ENCODE peak calls at places on chromosomes 1 and 21, in eight cellular contexts. One of them, this sample, is unnamed.

GRCh38 chr1:200139661-200140250 is 112.2 kb downstream of the NR5A2 start:
- DNase-seq in H9: no peak
- DNase-seq in AG10803: peak
- DNase-seq in cardiac muscle cell: peak
- DNase-seq in GM10248: peak
- DNase-seq in BJ: peak
- DNase-seq in upper lobe of left lung: no peak
- DNase-seq in GM12865: peak
- DNase-seq in this sample: peak

GRCh38 chr1:157189986-157190982 is 52.1 kb upstream of the ETV3 start:
- DNase-seq in H9: no peak
- DNase-seq in AG10803: no peak
- DNase-seq in cardiac muscle cell: no peak
- DNase-seq in GM10248: no peak
- DNase-seq in BJ: no peak
- DNase-seq in upper lobe of left lung: peak
- DNase-seq in GM12865: no peak
- DNase-seq in this sample: no peak

GRCh38 chr1:91803847-91804545 is 82.0 kb downstream of the TGFBR3 start:
- DNase-seq in H9: no peak
- DNase-seq in AG10803: no peak
- DNase-seq in cardiac muscle cell: no peak
- DNase-seq in GM10248: peak
- DNase-seq in BJ: no peak
- DNase-seq in upper lobe of left lung: no peak
- DNase-seq in GM12865: peak
- DNase-seq in this sample: no peak

GRCh38 chr1:82586473-82586872 is 785.7 kb downstream of the ADGRL2 start:
- DNase-seq in H9: no peak
- DNase-seq in AG10803: peak
- DNase-seq in cardiac muscle cell: peak
- DNase-seq in GM10248: no peak
- DNase-seq in BJ: no peak
- DNase-seq in upper lobe of left lung: no peak
- DNase-seq in GM12865: peak
- DNase-seq in this sample: no peak

GRCh38 chr1:93021539-93022134 is 57.4 kb upstream of the MTF2 start:
- DNase-seq in H9: no peak
- DNase-seq in AG10803: peak
- DNase-seq in cardiac muscle cell: peak
- DNase-seq in GM10248: peak
- DNase-seq in BJ: no peak
- DNase-seq in upper lobe of left lung: no peak
- DNase-seq in GM12865: peak
- DNase-seq in this sample: no peak

GRCh38 chr1:53959664-53960250 is 13.6 kb downstream of the LRRC42 start:
- DNase-seq in H9: no peak
- DNase-seq in AG10803: peak
- DNase-seq in cardiac muscle cell: peak
- DNase-seq in GM10248: peak
- DNase-seq in BJ: no peak
- DNase-seq in upper lobe of left lung: no peak
- DNase-seq in GM12865: peak
- DNase-seq in this sample: no peak

GRCh38 chr21:14454642-14455009 is 71.7 kb upstream of the HSPA13 start:
- DNase-seq in H9: no peak
- DNase-seq in AG10803: no peak
- DNase-seq in cardiac muscle cell: no peak
- DNase-seq in GM10248: peak
- DNase-seq in BJ: no peak
- DNase-seq in upper lobe of left lung: no peak
- DNase-seq in GM12865: peak
- DNase-seq in this sample: no peak

GRCh38 chr1:184755226-184756065 is 788 bp upstream of the EDEM3 start:
- DNase-seq in H9: no peak
- DNase-seq in AG10803: peak
- DNase-seq in cardiac muscle cell: peak
- DNase-seq in GM10248: peak
- DNase-seq in BJ: no peak
- DNase-seq in upper lobe of left lung: no peak
- DNase-seq in GM12865: peak
- DNase-seq in this sample: no peak

GRCh38 chr1:18948048-18948912 is 8.2 kb downstream of the IFFO2 start:
- DNase-seq in H9: no peak
- DNase-seq in AG10803: peak
- DNase-seq in cardiac muscle cell: peak
- DNase-seq in GM10248: no peak
- DNase-seq in BJ: no peak
- DNase-seq in upper lobe of left lung: no peak
- DNase-seq in GM12865: no peak
- DNase-seq in this sample: no peak

GRCh38 chr1:18010945-18011344 is 96.7 kb upstream of the IGSF21 start:
- DNase-seq in H9: no peak
- DNase-seq in AG10803: no peak
- DNase-seq in cardiac muscle cell: peak
- DNase-seq in GM10248: no peak
- DNase-seq in BJ: no peak
- DNase-seq in upper lobe of left lung: no peak
- DNase-seq in GM12865: no peak
- DNase-seq in this sample: no peak

GRCh38 chr1:51735746-51736254 is 118.9 kb downstream of the OSBPL9 start:
- DNase-seq in H9: no peak
- DNase-seq in AG10803: no peak
- DNase-seq in cardiac muscle cell: no peak
- DNase-seq in GM10248: no peak
- DNase-seq in BJ: no peak
- DNase-seq in upper lobe of left lung: no peak
- DNase-seq in GM12865: no peak
- DNase-seq in this sample: no peak

GRCh38 chr21:37878946-37879660 is 37.2 kb downstream of the KCNJ6 start:
- DNase-seq in H9: no peak
- DNase-seq in AG10803: peak
- DNase-seq in cardiac muscle cell: peak
- DNase-seq in GM10248: no peak
- DNase-seq in BJ: no peak
- DNase-seq in upper lobe of left lung: no peak
- DNase-seq in GM12865: no peak
- DNase-seq in this sample: no peak

GRCh38 chr21:34009193-34009592 is 64.2 kb upstream of the MRPS6 start:
- DNase-seq in H9: no peak
- DNase-seq in AG10803: no peak
- DNase-seq in cardiac muscle cell: no peak
- DNase-seq in GM10248: no peak
- DNase-seq in BJ: no peak
- DNase-seq in upper lobe of left lung: no peak
- DNase-seq in GM12865: no peak
- DNase-seq in this sample: no peak

GRCh38 chr1:157403203-157403602 is 149.1 kb downstream of the FCRL5 start:
- DNase-seq in H9: peak
- DNase-seq in AG10803: no peak
- DNase-seq in cardiac muscle cell: peak
- DNase-seq in GM10248: peak
- DNase-seq in BJ: no peak
- DNase-seq in upper lobe of left lung: peak
- DNase-seq in GM12865: peak
- DNase-seq in this sample: no peak

GRCh38 chr1:230701434-230701833 is 12.5 kb downstream of the AGT start:
- DNase-seq in H9: no peak
- DNase-seq in AG10803: no peak
- DNase-seq in cardiac muscle cell: no peak
- DNase-seq in GM10248: no peak
- DNase-seq in BJ: no peak
- DNase-seq in upper lobe of left lung: no peak
- DNase-seq in GM12865: no peak
- DNase-seq in this sample: no peak

GRCh38 chr1:224615861-224616760 is at the start of gene CNIH3:
- DNase-seq in H9: peak
- DNase-seq in AG10803: peak
- DNase-seq in cardiac muscle cell: peak
- DNase-seq in GM10248: no peak
- DNase-seq in BJ: no peak
- DNase-seq in upper lobe of left lung: peak
- DNase-seq in GM12865: no peak
- DNase-seq in this sample: peak

GRCh38 chr1:92754000-92754787 is 30.7 kb downstream of the EVI5 start:
- DNase-seq in H9: no peak
- DNase-seq in AG10803: peak
- DNase-seq in cardiac muscle cell: peak
- DNase-seq in GM10248: no peak
- DNase-seq in BJ: peak
- DNase-seq in upper lobe of left lung: no peak
- DNase-seq in GM12865: no peak
- DNase-seq in this sample: no peak

DNA sequence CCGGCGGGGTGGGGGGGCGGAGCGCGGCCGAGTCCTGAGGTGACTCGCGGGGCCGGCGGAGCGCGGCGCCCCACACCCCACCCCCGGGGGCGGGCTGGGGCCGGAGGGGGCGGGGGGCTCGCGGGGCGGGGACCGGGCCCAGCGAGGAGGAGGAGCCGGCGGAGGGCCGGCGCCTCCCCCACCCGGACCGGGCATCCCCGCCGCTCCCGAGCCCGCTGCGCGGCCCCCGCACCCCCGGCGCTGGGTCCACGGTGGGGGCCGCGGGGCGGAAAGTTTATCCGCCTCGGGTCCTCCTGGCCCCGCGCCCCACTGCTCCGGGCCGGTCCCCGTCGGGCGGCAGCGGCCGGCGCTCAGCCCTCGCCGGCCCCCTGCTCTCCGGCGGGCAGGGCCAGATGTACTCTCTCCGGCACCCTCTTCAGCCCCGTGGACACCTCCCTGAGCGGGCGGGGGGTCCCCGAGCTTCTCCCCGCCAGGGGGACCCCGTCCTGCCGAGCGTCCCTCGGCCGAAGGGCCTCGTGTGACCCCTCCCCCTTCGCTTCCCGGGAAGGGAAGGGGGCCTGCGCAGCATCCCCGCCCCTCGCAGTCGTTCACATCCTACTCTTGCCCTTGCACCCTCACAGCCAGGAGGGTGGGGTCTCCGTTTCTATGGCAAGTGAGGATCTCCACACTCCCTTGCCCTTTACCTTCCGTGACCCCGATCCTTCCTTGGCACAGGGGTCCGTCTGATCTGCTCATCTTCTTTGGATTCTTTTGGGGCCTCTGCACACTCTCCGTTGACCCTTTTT is 659 bp downstream of the CAMTA1 start:
- DNase-seq in H9: peak
- DNase-seq in AG10803: peak
- DNase-seq in cardiac muscle cell: peak
- DNase-seq in GM10248: peak
- DNase-seq in BJ: no peak
- DNase-seq in upper lobe of left lung: peak
- DNase-seq in GM12865: peak
- DNase-seq in this sample: peak
- TF ChIP-seq CTCF in H9: peak
- TF ChIP-seq CTCF in AG10803: no peak
- TF ChIP-seq CTCF in cardiac muscle cell: no peak
- TF ChIP-seq CTCF in GM10248: no peak
- TF ChIP-seq CTCF in BJ: peak
- TF ChIP-seq CTCF in upper lobe of left lung: no peak
- TF ChIP-seq CTCF in GM12865: no peak
- TF ChIP-seq CTCF in this sample: no peak

GRCh38 chr1:88079036-88079435 is 605.0 kb upstream of the PKN2 start:
- DNase-seq in H9: peak
- DNase-seq in AG10803: no peak
- DNase-seq in cardiac muscle cell: peak
- DNase-seq in GM10248: no peak
- DNase-seq in BJ: no peak
- DNase-seq in upper lobe of left lung: no peak
- DNase-seq in GM12865: no peak
- DNase-seq in this sample: peak
- TF ChIP-seq CTCF in H9: peak
- TF ChIP-seq CTCF in AG10803: peak
- TF ChIP-seq CTCF in cardiac muscle cell: peak
- TF ChIP-seq CTCF in GM10248: no peak
- TF ChIP-seq CTCF in BJ: peak
- TF ChIP-seq CTCF in upper lobe of left lung: no peak
- TF ChIP-seq CTCF in GM12865: no peak
- TF ChIP-seq CTCF in this sample: peak

GRCh38 chr1:150549496-150550221 is 451 bp downstream of the ADAMTSL4 start:
- DNase-seq in H9: peak
- DNase-seq in AG10803: no peak
- DNase-seq in cardiac muscle cell: no peak
- DNase-seq in GM10248: no peak
- DNase-seq in BJ: no peak
- DNase-seq in upper lobe of left lung: no peak
- DNase-seq in GM12865: no peak
- DNase-seq in this sample: peak
- TF ChIP-seq CTCF in H9: peak
- TF ChIP-seq CTCF in AG10803: peak
- TF ChIP-seq CTCF in cardiac muscle cell: no peak
- TF ChIP-seq CTCF in GM10248: no peak
- TF ChIP-seq CTCF in BJ: peak
- TF ChIP-seq CTCF in upper lobe of left lung: no peak
- TF ChIP-seq CTCF in GM12865: no peak
- TF ChIP-seq CTCF in this sample: no peak

GRCh38 chr1:119359730-119360129 is 8.9 kb upstream of the HAO2 start:
- DNase-seq in H9: no peak
- DNase-seq in AG10803: no peak
- DNase-seq in cardiac muscle cell: no peak
- DNase-seq in GM10248: no peak
- DNase-seq in BJ: no peak
- DNase-seq in upper lobe of left lung: no peak
- DNase-seq in GM12865: no peak
- DNase-seq in this sample: no peak
- TF ChIP-seq CTCF in H9: no peak
- TF ChIP-seq CTCF in AG10803: no peak
- TF ChIP-seq CTCF in cardiac muscle cell: no peak
- TF ChIP-seq CTCF in GM10248: no peak
- TF ChIP-seq CTCF in BJ: no peak
- TF ChIP-seq CTCF in upper lobe of left lung: no peak
- TF ChIP-seq CTCF in GM12865: no peak
- TF ChIP-seq CTCF in this sample: no peak